ENCODE peak calls at places on chromosomes 5 and 9, in four cellular contexts. One of them, this sample, is unnamed.

GRCh38 chr5:78162253-78162862 is 132.1 kb downstream of the AP3B1 start:
- DNase-seq in T-helper 2 cell: no peak
- DNase-seq in CD4-positive, CD25-positive, alpha-beta regulatory T cell: peak; percentile 7
- DNase-seq in fibroblast of gingiva: no peak
- DNase-seq in this sample: no peak

GRCh38 chr5:41196197-41196596 is 17.1 kb downstream of the C6 start:
- DNase-seq in T-helper 2 cell: no peak
- DNase-seq in CD4-positive, CD25-positive, alpha-beta regulatory T cell: no peak
- DNase-seq in fibroblast of gingiva: no peak
- DNase-seq in this sample: no peak

GRCh38 chr5:52878671-52879070 is 91.0 kb downstream of the ITGA1 start:
- DNase-seq in T-helper 2 cell: no peak
- DNase-seq in CD4-positive, CD25-positive, alpha-beta regulatory T cell: no peak
- DNase-seq in fibroblast of gingiva: no peak
- DNase-seq in this sample: no peak

GRCh38 chr9:131446276-131446675 is 52.4 kb downstream of the PRRC2B start:
- DNase-seq in T-helper 2 cell: no peak
- DNase-seq in CD4-positive, CD25-positive, alpha-beta regulatory T cell: no peak
- DNase-seq in fibroblast of gingiva: no peak
- DNase-seq in this sample: peak; percentile 53

GRCh38 chr5:94243612-94244011 is 374.8 kb downstream of the KIAA0825 start:
- DNase-seq in T-helper 2 cell: no peak
- DNase-seq in CD4-positive, CD25-positive, alpha-beta regulatory T cell: no peak
- DNase-seq in fibroblast of gingiva: no peak
- DNase-seq in this sample: no peak

GRCh38 chr5:144002866-144003265 is 167.6 kb downstream of the YIPF5 start:
- DNase-seq in T-helper 2 cell: no peak
- DNase-seq in CD4-positive, CD25-positive, alpha-beta regulatory T cell: no peak
- DNase-seq in fibroblast of gingiva: no peak
- DNase-seq in this sample: no peak

GRCh38 chr5:171469336-171469735 is 49.9 kb downstream of the FGF18 start:
- DNase-seq in T-helper 2 cell: no peak
- DNase-seq in CD4-positive, CD25-positive, alpha-beta regulatory T cell: no peak
- DNase-seq in fibroblast of gingiva: no peak
- DNase-seq in this sample: no peak

GRCh38 chr9:128420651-128421473 is at the start of gene CERCAM:
- DNase-seq in T-helper 2 cell: peak; percentile 24
- DNase-seq in CD4-positive, CD25-positive, alpha-beta regulatory T cell: peak; percentile 17
- DNase-seq in fibroblast of gingiva: peak; percentile 27
- DNase-seq in this sample: peak; percentile 78

GRCh38 chr9:73426226-73426625 is 274.6 kb downstream of the ANXA1 start:
- DNase-seq in T-helper 2 cell: no peak
- DNase-seq in CD4-positive, CD25-positive, alpha-beta regulatory T cell: no peak
- DNase-seq in fibroblast of gingiva: no peak
- DNase-seq in this sample: no peak

GRCh38 chr5:181114844-181115778 is 15.9 kb downstream of the OR2V1 start:
- DNase-seq in T-helper 2 cell: no peak
- DNase-seq in CD4-positive, CD25-positive, alpha-beta regulatory T cell: no peak
- DNase-seq in fibroblast of gingiva: no peak
- DNase-seq in this sample: no peak

GRCh38 chr5:171494452-171495121 is 75.1 kb downstream of the FGF18 start:
- DNase-seq in T-helper 2 cell: no peak
- DNase-seq in CD4-positive, CD25-positive, alpha-beta regulatory T cell: no peak
- DNase-seq in fibroblast of gingiva: peak; percentile 92
- DNase-seq in this sample: peak; percentile 82

GRCh38 chr5:107296572-107296971 is 374.2 kb downstream of the EFNA5 start:
- DNase-seq in T-helper 2 cell: no peak
- DNase-seq in CD4-positive, CD25-positive, alpha-beta regulatory T cell: no peak
- DNase-seq in fibroblast of gingiva: no peak
- DNase-seq in this sample: no peak

GRCh38 chr5:148687427-148687826 is 33.1 kb upstream of the HTR4 start:
- DNase-seq in T-helper 2 cell: no peak
- DNase-seq in CD4-positive, CD25-positive, alpha-beta regulatory T cell: no peak
- DNase-seq in fibroblast of gingiva: peak; percentile 6
- DNase-seq in this sample: no peak

GRCh38 chr9:18382243-18382642 is 91.7 kb upstream of the ADAMTSL1 start:
- DNase-seq in T-helper 2 cell: no peak
- DNase-seq in CD4-positive, CD25-positive, alpha-beta regulatory T cell: no peak
- DNase-seq in fibroblast of gingiva: no peak
- DNase-seq in this sample: no peak

GRCh38 chr5:42665857-42666256 is 90.8 kb upstream of the CCDC152 start:
- DNase-seq in T-helper 2 cell: no peak
- DNase-seq in CD4-positive, CD25-positive, alpha-beta regulatory T cell: no peak
- DNase-seq in fibroblast of gingiva: no peak
- DNase-seq in this sample: no peak

GRCh38 chr9:100601216-100601615 is 23.3 kb downstream of the CAVIN4 start:
- DNase-seq in T-helper 2 cell: no peak
- DNase-seq in CD4-positive, CD25-positive, alpha-beta regulatory T cell: peak; percentile 16
- DNase-seq in fibroblast of gingiva: peak; percentile 44
- DNase-seq in this sample: no peak

GRCh38 chr9:28212979-28213378 is 639.7 kb upstream of the C9orf72 start:
- DNase-seq in T-helper 2 cell: no peak
- DNase-seq in CD4-positive, CD25-positive, alpha-beta regulatory T cell: no peak
- DNase-seq in fibroblast of gingiva: no peak
- DNase-seq in this sample: no peak